ENCODE peak calls at places on chromosomes 16 and 17, in nine cellular contexts. Q is A549, M is uterus, A is adrenal gland, Z is prostate gland, I is spleen, H is NB4, B is ovary, D is H1. U is an unnamed sample.
A peak's percentile ranks its signal among the peaks of the same experiment; 100 is the strongest.

GRCh38 chr16:52561910-52562741 is 15.2 kb upstream of the TOX3 start:
- DNase-seq in Q (peak; percentile 47), M (no peak), A (no peak), Z (peak; percentile 42), I (no peak), H (no peak), B (no peak), D (no peak), U (no peak)

GRCh38 chr16:57348361-57348760 is 10.2 kb upstream of the CCL22 start:
- DNase-seq in Q (no peak), M (no peak), A (no peak), Z (no peak), I (no peak), H (no peak), B (no peak), D (no peak), U (no peak)

GRCh38 chr16:78866556-78866955 is 734.0 kb downstream of the MAF start:
- DNase-seq in Q (no peak), M (no peak), A (peak; percentile 56), Z (peak; percentile 57), I (no peak), H (no peak), B (peak; percentile 21), D (no peak), U (no peak)

GRCh38 chr16:24319415-24319814 is 63.3 kb downstream of the CACNG3 start:
- DNase-seq in Q (no peak), M (no peak), A (no peak), Z (no peak), I (no peak), H (no peak), B (no peak), D (no peak), U (no peak)

GRCh38 chr17:1959871-1960569 is 65.1 kb downstream of the RTN4RL1 start:
- DNase-seq in Q (no peak), M (no peak), A (no peak), Z (no peak), I (no peak), H (no peak), B (peak; percentile 50), D (no peak), U (no peak)

GRCh38 chr16:66334856-66335255 is 31.6 kb upstream of the CDH5 start:
- DNase-seq in Q (no peak), M (no peak), A (no peak), Z (no peak), I (no peak), H (no peak), B (no peak), D (no peak), U (no peak)

GRCh38 chr16:27498020-27498419 is 51.7 kb downstream of the GTF3C1 start:
- DNase-seq in Q (no peak), M (no peak), A (no peak), Z (no peak), I (no peak), H (no peak), B (no peak), D (no peak), U (no peak)

GRCh38 chr16:48556913-48557351 is 53.0 kb downstream of the N4BP1 start:
- DNase-seq in Q (no peak), M (no peak), A (no peak), Z (no peak), I (no peak), H (peak; percentile 43), B (no peak), D (no peak), U (no peak)

GRCh38 chr17:78294776-78295175 is 63.3 kb downstream of the TMEM235 start:
- DNase-seq in Q (no peak), M (no peak), A (no peak), Z (no peak), I (no peak), H (peak; percentile 86), B (no peak), D (no peak), U (no peak)

GRCh38 chr17:47733047-47733413 is at the start of gene TBX21:
- DNase-seq in Q (peak; percentile 80), M (peak; percentile 30), A (peak; percentile 74), Z (peak; percentile 41), I (peak; percentile 97), H (peak; percentile 88), B (no peak), D (peak; percentile 78), U (no peak)

GRCh38 chr17:30780343-30780742 is 44.1 kb downstream of the CRLF3 start:
- DNase-seq in Q (no peak), M (no peak), A (no peak), Z (no peak), I (no peak), H (no peak), B (no peak), D (no peak), U (no peak)

GRCh38 chr17:30961213-30962188 is 9.3 kb upstream of the RNF135 start:
- DNase-seq in Q (peak; percentile 55), M (no peak), A (peak; percentile 35), Z (no peak), I (no peak), H (peak; percentile 63), B (no peak), D (no peak), U (no peak)

GRCh38 chr17:18985475-18985874 is 19.1 kb downstream of the FAM83G start:
- DNase-seq in Q (no peak), M (no peak), A (no peak), Z (no peak), I (no peak), H (no peak), B (no peak), D (no peak), U (no peak)

GRCh38 chr16:85390511-85391174 is 222.5 kb upstream of the GSE1 start:
- DNase-seq in Q (peak; percentile 87), M (peak; percentile 89), A (peak; percentile 98), Z (peak; percentile 91), I (peak; percentile 77), H (peak; percentile 37), B (peak; percentile 72), D (peak; percentile 42), U (peak; percentile 93)

GRCh38 chr17:50123649-50124349 is 6.2 kb downstream of the SAMD14 start:
- DNase-seq in Q (no peak), M (no peak), A (no peak), Z (no peak), I (no peak), H (no peak), B (no peak), D (no peak), U (no peak)

GRCh38 chr17:16879686-16880085 is 92.2 kb downstream of the TNFRSF13B start:
- DNase-seq in Q (no peak), M (no peak), A (no peak), Z (no peak), I (peak; percentile 43), H (no peak), B (no peak), D (no peak), U (peak; percentile 56)

GRCh38 chr17:50096758-50097157 is 1.6 kb downstream of the PDK2 start:
- DNase-seq in Q (no peak), M (no peak), A (no peak), Z (no peak), I (no peak), H (no peak), B (no peak), D (no peak), U (no peak)

GRCh38 chr16:26709175-26709574 is 357.6 kb upstream of the C16orf82 start:
- DNase-seq in Q (peak; percentile 10), M (no peak), A (no peak), Z (no peak), I (no peak), H (peak; percentile 7), B (no peak), D (no peak), U (no peak)

GRCh38 chr16:24685539-24686432 is 43.7 kb upstream of the TNRC6A start:
- DNase-seq in Q (peak; percentile 79), M (peak; percentile 85), A (peak; percentile 96), Z (no peak), I (no peak), H (no peak), B (peak; percentile 84), D (peak; percentile 60), U (no peak)

GRCh38 chr17:18966831-18967624 is 15.1 kb downstream of the SLC5A10 start:
- DNase-seq in Q (no peak), M (no peak), A (no peak), Z (no peak), I (no peak), H (no peak), B (no peak), D (peak; percentile 66), U (no peak)

GRCh38 chr17:74361613-74362391 is at the start of gene BTBD17:
- DNase-seq in Q (peak; percentile 67), M (peak; percentile 36), A (peak; percentile 77), Z (peak; percentile 19), I (peak; percentile 85), H (peak; percentile 37), B (peak; percentile 41), D (peak; percentile 97), U (no peak)

GRCh38 chr17:2090804-2091534 is 36.1 kb downstream of the HIC1 start:
- DNase-seq in Q (peak; percentile 51), M (peak; percentile 89), A (peak; percentile 81), Z (no peak), I (peak; percentile 54), H (peak; percentile 11), B (peak; percentile 62), D (peak; percentile 58), U (peak; percentile 89)

GRCh38 chr16:4111748-4112696 is 4.2 kb downstream of the ADCY9 start:
- DNase-seq in Q (no peak), M (no peak), A (no peak), Z (no peak), I (peak; percentile 32), H (no peak), B (no peak), D (no peak), U (no peak)
- H3K4me3 ChIP-seq in Q (peak overlapping the region; percentile 11), M (peak overlapping the region; percentile 14), A (peak overlapping the region; percentile 6), Z (no peak overlapping the region), I (no peak overlapping the region), H (peak overlapping the region; percentile 40), B (peak overlapping the region; percentile 29), D (no peak overlapping the region), U (peak overlapping the region; percentile 15)

GRCh38 chr16:17369441-17369951 is 101.3 kb downstream of the XYLT1 start:
- DNase-seq in Q (no peak), M (peak; percentile 35), A (peak; percentile 79), Z (no peak), I (peak; percentile 94), H (peak; percentile 93), B (no peak), D (no peak), U (no peak)
- TF ChIP-seq POLR2A in Q (no peak), M (no peak), A (no peak), Z (no peak), I (no peak), H (no peak), B (no peak), D (no peak), U (no peak)

DNA sequence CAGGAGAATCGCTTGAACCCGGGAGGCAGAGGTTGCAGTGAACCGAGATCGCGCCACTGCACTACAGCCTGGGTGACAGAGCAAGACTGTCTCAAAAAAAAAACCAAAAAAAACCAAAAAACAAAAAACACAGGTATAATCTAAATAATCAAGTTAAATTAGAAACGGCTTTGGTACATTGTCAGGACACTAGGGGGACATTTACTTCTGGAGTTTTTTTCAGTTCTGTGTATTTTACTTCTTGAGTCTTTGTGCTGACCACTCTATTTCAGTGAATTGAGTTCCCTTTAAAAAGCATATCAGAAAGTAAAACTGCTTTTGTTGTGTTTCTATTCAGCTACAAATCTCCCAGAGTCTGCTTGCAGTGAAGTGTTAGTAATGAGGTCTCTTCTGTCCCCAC is 36.3 kb downstream of the DHRS7B start:
- DNase-seq in Q (no peak), M (no peak), A (no peak), Z (no peak), I (no peak), H (no peak), B (no peak), D (no peak), U (no peak)
- TF ChIP-seq CTCF in Q (no peak), M (no peak), A (peak; percentile 19), Z (no peak), I (no peak), H (no peak), B (no peak), D (no peak), U (no peak)

GRCh38 chr17:55265434-55266021 is 768 bp downstream of the HLF start:
- DNase-seq in Q (no peak), M (peak; percentile 37), A (peak; percentile 61), Z (no peak), I (peak; percentile 79), H (no peak), B (no peak), D (peak; percentile 52), U (no peak)
- H3K4me3 ChIP-seq in Q (peak overlapping the region; percentile 58), M (peak overlapping the region; percentile 54), A (peak overlapping the region; percentile 78), Z (peak overlapping the region; percentile 39), I (peak overlapping the region; percentile 51), H (no peak overlapping the region), B (peak overlapping the region; percentile 54), D (peak overlapping the region; percentile 31), U (peak overlapping the region; percentile 90)